ENCODE peak calls at places on chromosomes 16 and 17, in nine cellular contexts. Y is activated CD8-positive, alpha-beta T cell treated with anti-CD3 and anti-CD28 coated beads for 36 hours; W is CD4-positive, alpha-beta T cell; T is WTC11; K is GM06990; V is IMR-90; I is Calu3; D is bronchial epithelial cell; N is endothelial cell. O is an unnamed sample.

GRCh38 chr17:79840989-79841286 is 1.7 kb upstream of the CBX4 start:
- DNase-seq in N (no peak), T (no peak), V (no peak), Y (peak), I (no peak), D (no peak), W (no peak), K (no peak), O (no peak)

GRCh38 chr17:8062807-8063483 is 24.1 kb downstream of the ALOX15B start:
- DNase-seq in I (no peak), T (no peak), D (no peak), V (no peak), K (no peak), Y (no peak), N (no peak), W (no peak), O (no peak)

GRCh38 chr16:24769806-24770205 is 40.4 kb downstream of the TNRC6A start:
- DNase-seq in N (no peak), T (no peak), V (peak), I (no peak), D (no peak), K (no peak), W (no peak), Y (no peak), O (no peak)

GRCh38 chr17:55292094-55292493 is 27.3 kb downstream of the HLF start:
- DNase-seq in V (no peak), W (no peak), T (no peak), K (no peak), Y (no peak), I (no peak), N (no peak), D (no peak), O (no peak)

GRCh38 chr17:37310940-37311339 is 64.8 kb upstream of the C17orf78 start:
- DNase-seq in I (no peak), K (no peak), D (no peak), V (no peak), T (no peak), N (no peak), Y (no peak), W (no peak), O (no peak)

GRCh38 chr16:63702981-63703590 is 1418.8 kb downstream of the CDH11 start:
- DNase-seq in Y (no peak), N (no peak), T (peak), V (no peak), D (no peak), I (no peak), K (no peak), W (no peak), O (no peak)

GRCh38 chr16:11394593-11394960 is 49.3 kb downstream of the RMI2 start:
- DNase-seq in I (no peak), D (no peak), T (no peak), K (no peak), V (no peak), Y (no peak), N (no peak), W (no peak), O (no peak)

GRCh38 chr16:2471016-2471652 is at the start of gene NTN3:
- DNase-seq in V (no peak), D (no peak), T (peak), W (no peak), Y (peak), I (no peak), N (peak), K (no peak), O (no peak)

GRCh38 chr17:42111901-42112551 is 488 bp downstream of the DHX58 start:
- DNase-seq in N (no peak), D (peak), W (no peak), Y (peak), I (peak), V (peak), T (no peak), K (no peak), O (no peak)

GRCh38 chr17:34235389-34236028 is 19.6 kb upstream of the CCL2 start:
- DNase-seq in T (no peak), D (no peak), K (no peak), W (no peak), N (peak), Y (no peak), I (no peak), V (peak), O (no peak)

GRCh38 chr16:17657037-17657436 is 186.3 kb upstream of the XYLT1 start:
- DNase-seq in W (no peak), V (no peak), D (no peak), I (no peak), T (peak), Y (no peak), N (no peak), K (no peak), O (no peak)

GRCh38 chr17:41264599-41264998 is 579 bp upstream of the KRTAP9-6 start:
- DNase-seq in I (no peak), D (no peak), T (no peak), N (no peak), W (no peak), Y (no peak), V (no peak), K (no peak), O (peak)

GRCh38 chr16:15509593-15510520 is 75.5 kb downstream of the BMERB1 start:
- DNase-seq in I (no peak), D (no peak), N (no peak), T (no peak), W (no peak), V (peak), Y (peak), K (no peak), O (no peak)

GRCh38 chr16:1153480-1154160 is 714 bp downstream of the CACNA1H start:
- DNase-seq in T (no peak), I (no peak), N (peak), D (no peak), V (no peak), W (no peak), K (no peak), Y (peak), O (no peak)

GRCh38 chr16:4524571-4524970 is 14.0 kb downstream of the CDIP1 start:
- DNase-seq in N (no peak), W (no peak), I (no peak), V (no peak), T (no peak), K (no peak), D (no peak), Y (no peak), O (no peak)

GRCh38 chr17:77737442-77738265 is 220.8 kb upstream of the TNRC6C start:
- DNase-seq in W (no peak), D (no peak), V (no peak), Y (no peak), T (peak), N (no peak), I (no peak), K (no peak), O (no peak)

GRCh38 chr17:3659541-3660111 is 8.8 kb downstream of the TAX1BP3 start:
- DNase-seq in D (peak), W (no peak), Y (no peak), K (no peak), N (no peak), T (no peak), I (peak), V (peak), O (no peak)
- TF ChIP-seq CTCF in D (peak), W (no peak), Y (no peak), K (no peak), N (no peak), T (no peak), I (no peak), V (no peak), O (no peak)

DNA sequence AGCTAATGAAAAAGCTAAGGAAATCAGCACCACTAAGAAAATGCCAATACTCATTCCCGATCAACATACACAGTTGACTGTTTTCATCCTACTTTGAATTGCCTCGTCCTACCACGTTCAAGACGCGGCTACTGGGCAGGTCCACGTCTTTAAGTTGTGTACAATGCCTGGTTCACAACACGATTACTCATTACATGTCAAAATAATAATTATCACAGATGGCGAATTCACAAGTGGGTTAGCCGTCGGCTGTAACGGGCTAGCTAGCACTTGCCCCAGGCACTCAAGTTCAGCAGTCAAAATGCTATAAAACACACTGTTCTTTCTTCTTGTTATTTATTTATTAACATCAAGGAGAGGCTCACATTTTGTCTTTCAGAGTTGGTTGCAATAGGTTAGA is 124.2 kb downstream of the ZFHX3 start:
- DNase-seq in W (no peak), T (no peak), N (no peak), V (no peak), Y (no peak), K (no peak), D (peak), I (no peak), O (no peak)
- TF ChIP-seq CTCF in W (no peak), T (no peak), N (no peak), V (no peak), Y (no peak), K (no peak), D (no peak), I (no peak), O (no peak)

DNA sequence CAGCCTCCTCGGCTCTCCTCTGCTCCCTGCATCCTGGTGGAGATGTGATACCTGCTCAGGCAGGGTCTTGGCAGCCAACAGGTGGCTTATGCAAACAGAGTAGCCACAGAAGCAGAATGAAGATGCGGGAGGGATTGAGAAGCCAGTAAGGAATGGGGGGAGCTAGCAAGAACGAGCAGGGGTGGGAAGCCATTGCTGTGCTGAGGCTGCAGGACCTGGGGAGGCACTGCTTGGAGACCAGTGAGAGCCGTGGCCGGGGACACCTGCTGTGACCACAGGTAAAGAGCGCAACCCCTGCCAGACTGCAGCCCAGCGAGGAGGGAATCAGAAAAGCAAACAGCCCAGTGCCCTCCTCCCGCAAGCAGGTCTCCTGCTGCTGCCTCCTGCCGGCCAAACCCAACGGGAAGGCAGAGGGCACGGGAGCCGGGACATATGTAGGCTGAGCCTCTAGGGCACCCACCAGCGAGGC is 14.7 kb downstream of the AIPL1 start:
- DNase-seq in K (no peak), I (peak), V (peak), N (peak), D (no peak), W (no peak), T (peak), Y (peak), O (no peak)
- TF ChIP-seq CTCF in K (no peak), I (no peak), V (peak), N (peak), D (peak), W (no peak), T (no peak), Y (peak), O (peak)

GRCh38 chr17:1713878-1714487 is 3.8 kb upstream of the TLCD2 start:
- DNase-seq in W (no peak), K (no peak), N (peak), Y (no peak), T (peak), I (peak), V (peak), D (peak), O (no peak)
- TF ChIP-seq CTCF in W (no peak), K (peak), N (no peak), Y (no peak), T (no peak), I (peak), V (peak), D (peak), O (peak)

GRCh38 chr17:49362723-49363117 is 670 bp upstream of the ZNF652 start:
- DNase-seq in T (no peak), N (no peak), V (no peak), Y (no peak), D (peak), K (no peak), W (no peak), I (no peak), O (no peak)

GRCh38 chr17:49363251-49363650 is 1.2 kb upstream of the ZNF652 start:
- DNase-seq in D (no peak), Y (no peak), W (no peak), I (no peak), V (no peak), N (no peak), K (no peak), T (no peak), O (no peak)

GRCh38 chr17:49364119-49364518 is 2.1 kb upstream of the ZNF652 start:
- DNase-seq in K (no peak), N (no peak), W (no peak), D (no peak), Y (no peak), V (no peak), I (no peak), T (no peak), O (no peak)

GRCh38 chr17:49369089-49369488 is 7.0 kb upstream of the ZNF652 start:
- DNase-seq in Y (no peak), N (no peak), I (no peak), V (no peak), T (no peak), D (no peak), K (no peak), W (no peak), O (no peak)

GRCh38 chr17:49365667-49366066 is 3.6 kb upstream of the ZNF652 start:
- DNase-seq in V (no peak), W (no peak), T (peak), I (peak), Y (peak), K (no peak), D (no peak), N (peak), O (no peak)
- TF ChIP-seq CTCF in V (peak), W (no peak), T (no peak), I (no peak), Y (no peak), K (peak), D (peak), N (no peak), O (no peak)

DNA sequence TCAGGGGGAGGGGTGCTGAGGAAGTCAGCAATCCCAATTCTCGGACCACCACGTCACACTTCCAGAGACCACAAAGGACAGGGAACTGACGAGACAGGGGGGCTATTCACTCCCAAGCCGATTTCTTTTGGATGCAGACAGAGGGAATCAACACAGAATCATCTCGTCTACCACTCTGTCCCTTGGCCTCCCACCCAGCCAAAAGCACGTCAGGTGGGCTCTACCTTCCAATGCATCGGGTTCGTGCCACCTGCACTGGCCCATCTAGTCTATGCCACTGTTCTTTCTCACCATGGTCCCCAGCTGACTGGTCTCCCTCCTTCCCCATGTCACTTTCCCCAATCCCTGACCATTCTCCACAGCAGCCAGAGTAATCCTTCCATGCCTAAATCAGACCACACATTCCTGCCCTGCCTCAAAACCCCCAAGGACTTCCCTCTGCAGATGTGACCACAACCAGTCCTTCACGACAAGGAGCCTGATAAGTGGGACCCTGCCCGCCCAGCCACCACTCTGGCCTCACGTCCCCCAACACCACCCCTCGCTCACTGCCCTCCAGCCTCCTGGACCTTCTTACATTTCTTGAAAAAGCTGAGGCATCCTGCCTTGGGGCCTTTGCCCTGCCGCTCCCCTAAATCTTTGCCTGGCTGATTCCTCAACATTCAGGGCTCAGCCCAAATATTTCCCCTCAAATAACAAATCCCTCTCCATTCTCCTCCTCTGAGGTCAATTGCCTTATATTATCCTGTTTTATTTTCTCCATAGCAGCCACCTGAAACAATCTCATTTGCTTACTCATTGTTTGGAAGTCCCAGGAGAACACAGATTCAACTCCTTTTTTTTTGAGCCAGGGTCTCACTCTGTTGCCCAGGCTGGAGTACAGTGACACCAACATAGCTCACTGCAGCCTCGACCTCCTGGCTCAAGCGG is 70.4 kb downstream of the IL21R start:
- DNase-seq in Y (no peak), D (no peak), T (no peak), I (no peak), V (no peak), W (no peak), K (no peak), N (no peak), O (no peak)
- TF ChIP-seq CTCF in Y (no peak), D (no peak), T (no peak), I (no peak), V (no peak), W (no peak), K (no peak), N (no peak), O (no peak)

GRCh38 chr17:39391448-39391847 is 10.0 kb downstream of the FBXL20 start:
- DNase-seq in V (no peak), T (no peak), W (no peak), D (no peak), N (no peak), K (no peak), Y (no peak), I (no peak), O (no peak)

DNA sequence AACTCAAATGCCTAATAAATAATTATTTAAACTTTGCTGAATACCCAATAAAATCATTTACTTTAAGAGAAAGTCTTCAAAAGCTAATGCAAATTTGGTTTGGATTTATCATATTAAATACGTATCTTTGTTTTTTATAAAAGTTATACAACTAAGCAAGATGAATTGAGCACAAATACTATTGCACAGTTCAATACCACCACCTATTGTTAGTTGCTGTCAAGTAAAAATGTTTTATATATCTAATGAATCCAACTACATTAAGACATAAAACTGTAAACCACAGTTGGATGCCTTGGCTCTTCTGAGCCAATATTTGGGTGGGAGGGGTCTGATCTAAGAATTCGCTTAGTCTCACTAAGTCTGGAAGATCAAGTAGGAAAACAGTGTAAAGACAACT is 7.7 kb downstream of the FBXL20 start:
- DNase-seq in V (no peak), I (no peak), D (no peak), K (no peak), Y (no peak), N (no peak), T (no peak), W (no peak), O (no peak)
- TF ChIP-seq CTCF in V (no peak), I (no peak), D (no peak), K (peak), Y (no peak), N (no peak), T (no peak), W (no peak), O (no peak)

DNA sequence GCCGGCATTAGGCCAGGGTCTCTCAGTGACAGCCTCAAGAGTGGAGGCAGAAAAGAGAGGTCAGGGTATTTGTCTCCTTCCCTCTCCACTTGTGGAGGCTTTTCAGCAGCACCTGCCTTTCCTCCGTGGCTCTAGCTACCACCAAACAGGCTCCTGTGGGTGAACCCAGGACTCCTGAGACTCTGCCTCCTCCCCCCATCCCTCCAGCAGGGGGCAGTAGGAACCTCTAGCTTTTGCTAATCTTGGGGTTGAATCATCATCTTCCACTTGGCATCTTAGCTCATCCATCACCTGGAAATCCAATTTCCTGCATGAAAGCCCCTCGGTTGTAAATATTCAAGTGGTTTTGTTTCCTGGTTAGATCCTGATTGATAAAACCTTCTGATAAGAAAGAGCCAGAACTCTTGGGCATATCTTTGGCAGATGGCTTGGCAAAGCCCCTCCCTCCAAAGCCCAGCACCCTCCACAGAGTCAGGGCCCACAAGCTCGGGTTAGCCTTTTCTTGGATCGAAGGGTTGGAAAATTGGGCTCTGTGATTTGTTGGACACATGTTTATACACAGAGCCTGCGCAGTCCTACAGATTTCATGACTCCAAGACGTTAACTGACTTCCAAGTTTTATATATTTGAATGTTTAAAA is 322.1 kb downstream of the MAP2K4 start:
- DNase-seq in W (no peak), N (peak), D (peak), I (peak), T (peak), K (no peak), Y (peak), V (no peak), O (peak)
- TF ChIP-seq CTCF in W (no peak), N (peak), D (peak), I (peak), T (peak), K (peak), Y (no peak), V (peak), O (peak)

GRCh38 chr17:4584125-4584834 is at the start of gene SMTNL2:
- DNase-seq in N (peak), D (no peak), K (no peak), V (no peak), W (no peak), I (no peak), Y (peak), T (peak), O (no peak)

GRCh38 chr17:4584835-4585187 is 482 bp downstream of the SMTNL2 start:
- DNase-seq in I (no peak), K (no peak), N (no peak), Y (no peak), V (no peak), W (no peak), T (peak), D (no peak), O (no peak)

GRCh38 chr17:4583206-4583605 is 1.1 kb upstream of the SMTNL2 start:
- DNase-seq in I (no peak), Y (no peak), K (no peak), W (no peak), T (no peak), N (no peak), V (no peak), D (no peak), O (no peak)

GRCh38 chr17:4582691-4583090 is 1.6 kb upstream of the SMTNL2 start:
- DNase-seq in Y (no peak), I (no peak), D (no peak), V (no peak), K (no peak), W (no peak), T (no peak), N (no peak), O (no peak)

GRCh38 chr17:4583796-4584124 is 569 bp upstream of the SMTNL2 start:
- DNase-seq in N (peak), K (no peak), W (no peak), I (no peak), Y (peak), V (no peak), D (no peak), T (peak), O (no peak)
- TF ChIP-seq CTCF in N (no peak), K (peak), W (peak), I (no peak), Y (peak), V (peak), D (no peak), T (peak), O (no peak)

GRCh38 chr17:4812690-4813089 is 5.7 kb downstream of the PLD2 start:
- DNase-seq in I (no peak), K (no peak), Y (no peak), V (no peak), W (no peak), T (no peak), D (no peak), N (no peak), O (no peak)

GRCh38 chr17:4811471-4811870 is 4.5 kb downstream of the PLD2 start:
- DNase-seq in N (no peak), W (no peak), K (no peak), I (no peak), T (no peak), V (no peak), D (no peak), Y (no peak), O (no peak)

GRCh38 chr17:4818276-4818675 is 11.3 kb downstream of the PLD2 start:
- DNase-seq in Y (no peak), K (no peak), N (no peak), W (no peak), I (no peak), T (peak), D (no peak), V (no peak), O (no peak)

GRCh38 chr17:4816826-4817225 is 9.9 kb downstream of the PLD2 start:
- DNase-seq in K (no peak), V (no peak), D (no peak), I (no peak), Y (no peak), W (no peak), T (no peak), N (no peak), O (no peak)

GRCh38 chr17:4815043-4815675 is 8.2 kb downstream of the PLD2 start:
- DNase-seq in T (no peak), V (no peak), D (no peak), N (no peak), I (no peak), W (no peak), Y (no peak), K (no peak), O (no peak)
- TF ChIP-seq CTCF in T (peak), V (no peak), D (peak), N (no peak), I (no peak), W (no peak), Y (no peak), K (no peak), O (no peak)